ENCODE peak calls at places on chromosome 18, in nine cellular contexts. One of them, this sample, is unnamed.

GRCh38 chr18:60692277-60692676 is 319.7 kb upstream of the MC4R start:
- DNase-seq in IMR-90: no peak
- DNase-seq in tibial artery: no peak
- DNase-seq in lower lobe of right lung: no peak
- DNase-seq in CD8-positive, alpha-beta memory T cell: no peak
- DNase-seq in left ventricle myocardium inferior: no peak
- DNase-seq in BJ: no peak
- DNase-seq in astrocyte of the spinal cord: no peak
- DNase-seq in cardiac fibroblast: no peak
- DNase-seq in this sample: no peak

GRCh38 chr18:52869942-52870907 is 530.2 kb downstream of the DCC start:
- DNase-seq in astrocyte of the spinal cord: no peak
- DNase-seq in CD8-positive, alpha-beta memory T cell: no peak
- DNase-seq in left ventricle myocardium inferior: no peak
- DNase-seq in BJ: no peak
- DNase-seq in tibial artery: no peak
- DNase-seq in IMR-90: no peak
- DNase-seq in lower lobe of right lung: no peak
- DNase-seq in cardiac fibroblast: no peak
- DNase-seq in this sample: no peak

GRCh38 chr18:59270689-59271257 is 2.5 kb downstream of the RAX start:
- DNase-seq in lower lobe of right lung: no peak
- DNase-seq in left ventricle myocardium inferior: no peak
- DNase-seq in astrocyte of the spinal cord: no peak
- DNase-seq in IMR-90: no peak
- DNase-seq in CD8-positive, alpha-beta memory T cell: no peak
- DNase-seq in tibial artery: no peak
- DNase-seq in cardiac fibroblast: no peak
- DNase-seq in BJ: no peak
- DNase-seq in this sample: no peak

GRCh38 chr18:71598374-71598773 is 945.8 kb downstream of the CBLN2 start:
- DNase-seq in lower lobe of right lung: no peak
- DNase-seq in astrocyte of the spinal cord: no peak
- DNase-seq in CD8-positive, alpha-beta memory T cell: no peak
- DNase-seq in BJ: no peak
- DNase-seq in IMR-90: no peak
- DNase-seq in cardiac fibroblast: peak
- DNase-seq in tibial artery: no peak
- DNase-seq in left ventricle myocardium inferior: no peak
- DNase-seq in this sample: no peak

GRCh38 chr18:40868110-40868858 is 1086.8 kb upstream of the PIK3C3 start:
- DNase-seq in CD8-positive, alpha-beta memory T cell: no peak
- DNase-seq in astrocyte of the spinal cord: peak
- DNase-seq in cardiac fibroblast: peak
- DNase-seq in IMR-90: peak
- DNase-seq in lower lobe of right lung: no peak
- DNase-seq in BJ: peak
- DNase-seq in left ventricle myocardium inferior: no peak
- DNase-seq in tibial artery: no peak
- DNase-seq in this sample: peak

GRCh38 chr18:48676756-48677368 is 138.0 kb downstream of the CTIF start:
- DNase-seq in lower lobe of right lung: peak
- DNase-seq in left ventricle myocardium inferior: peak
- DNase-seq in astrocyte of the spinal cord: peak
- DNase-seq in tibial artery: peak
- DNase-seq in BJ: no peak
- DNase-seq in CD8-positive, alpha-beta memory T cell: peak
- DNase-seq in cardiac fibroblast: peak
- DNase-seq in IMR-90: peak
- DNase-seq in this sample: peak

GRCh38 chr18:7677424-7677823 is 110.3 kb downstream of the PTPRM start:
- DNase-seq in lower lobe of right lung: no peak
- DNase-seq in IMR-90: no peak
- DNase-seq in astrocyte of the spinal cord: no peak
- DNase-seq in BJ: no peak
- DNase-seq in left ventricle myocardium inferior: no peak
- DNase-seq in CD8-positive, alpha-beta memory T cell: no peak
- DNase-seq in tibial artery: no peak
- DNase-seq in cardiac fibroblast: no peak
- DNase-seq in this sample: no peak

GRCh38 chr18:27668126-27668525 is 483.0 kb upstream of the CHST9 start:
- DNase-seq in BJ: no peak
- DNase-seq in cardiac fibroblast: no peak
- DNase-seq in lower lobe of right lung: no peak
- DNase-seq in CD8-positive, alpha-beta memory T cell: no peak
- DNase-seq in left ventricle myocardium inferior: no peak
- DNase-seq in astrocyte of the spinal cord: peak
- DNase-seq in tibial artery: no peak
- DNase-seq in IMR-90: no peak
- DNase-seq in this sample: no peak

GRCh38 chr18:37339701-37340215 is 225.8 kb downstream of the CELF4 start:
- DNase-seq in cardiac fibroblast: no peak
- DNase-seq in left ventricle myocardium inferior: no peak
- DNase-seq in astrocyte of the spinal cord: no peak
- DNase-seq in lower lobe of right lung: no peak
- DNase-seq in tibial artery: no peak
- DNase-seq in CD8-positive, alpha-beta memory T cell: no peak
- DNase-seq in IMR-90: no peak
- DNase-seq in BJ: no peak
- DNase-seq in this sample: no peak

GRCh38 chr18:34993289-34993688 is 47.9 kb upstream of the MAPRE2 start:
- DNase-seq in BJ: no peak
- DNase-seq in astrocyte of the spinal cord: no peak
- DNase-seq in left ventricle myocardium inferior: no peak
- DNase-seq in tibial artery: no peak
- DNase-seq in CD8-positive, alpha-beta memory T cell: no peak
- DNase-seq in cardiac fibroblast: no peak
- DNase-seq in lower lobe of right lung: no peak
- DNase-seq in IMR-90: no peak
- DNase-seq in this sample: no peak

GRCh38 chr18:79903787-79904356 is 47.6 kb downstream of the SLC66A2 start:
- DNase-seq in BJ: no peak
- DNase-seq in tibial artery: peak
- DNase-seq in left ventricle myocardium inferior: no peak
- DNase-seq in astrocyte of the spinal cord: no peak
- DNase-seq in lower lobe of right lung: no peak
- DNase-seq in CD8-positive, alpha-beta memory T cell: no peak
- DNase-seq in cardiac fibroblast: no peak
- DNase-seq in IMR-90: no peak
- DNase-seq in this sample: no peak

GRCh38 chr18:4093676-4094075 is 361.4 kb downstream of the DLGAP1 start:
- DNase-seq in astrocyte of the spinal cord: no peak
- DNase-seq in BJ: no peak
- DNase-seq in tibial artery: no peak
- DNase-seq in CD8-positive, alpha-beta memory T cell: no peak
- DNase-seq in cardiac fibroblast: no peak
- DNase-seq in left ventricle myocardium inferior: no peak
- DNase-seq in lower lobe of right lung: no peak
- DNase-seq in IMR-90: no peak
- DNase-seq in this sample: no peak

GRCh38 chr18:4101009-4101408 is 354.1 kb downstream of the DLGAP1 start:
- DNase-seq in tibial artery: no peak
- DNase-seq in IMR-90: no peak
- DNase-seq in lower lobe of right lung: no peak
- DNase-seq in CD8-positive, alpha-beta memory T cell: no peak
- DNase-seq in left ventricle myocardium inferior: no peak
- DNase-seq in BJ: no peak
- DNase-seq in astrocyte of the spinal cord: no peak
- DNase-seq in cardiac fibroblast: no peak
- DNase-seq in this sample: no peak

DNA sequence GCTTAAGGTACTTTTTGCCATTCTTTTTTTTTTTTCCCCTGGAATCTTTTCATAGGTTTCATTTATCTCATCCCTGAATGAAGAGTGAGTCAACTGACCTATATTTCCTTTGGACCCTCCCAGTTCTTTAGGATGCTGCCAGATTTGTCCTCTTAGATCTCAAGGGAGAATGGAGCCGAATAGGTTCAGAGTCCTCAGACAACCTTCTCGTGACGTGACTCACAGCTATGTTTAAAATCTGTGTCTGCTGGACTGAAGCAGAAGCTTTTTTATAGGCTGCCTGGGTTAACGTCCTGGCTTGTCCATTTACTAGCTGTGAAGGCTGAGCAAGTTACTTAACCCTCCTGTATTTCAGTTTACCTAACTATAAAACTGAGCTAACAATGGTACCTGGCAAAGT is 358.6 kb downstream of the DLGAP1 start:
- DNase-seq in BJ: no peak
- DNase-seq in lower lobe of right lung: no peak
- DNase-seq in CD8-positive, alpha-beta memory T cell: no peak
- DNase-seq in IMR-90: peak
- DNase-seq in left ventricle myocardium inferior: no peak
- DNase-seq in cardiac fibroblast: peak
- DNase-seq in tibial artery: no peak
- DNase-seq in astrocyte of the spinal cord: peak
- DNase-seq in this sample: no peak
- H3K4me3 ChIP-seq in BJ: no peak
- H3K4me3 ChIP-seq in lower lobe of right lung: no peak
- H3K4me3 ChIP-seq in CD8-positive, alpha-beta memory T cell: no peak
- H3K4me3 ChIP-seq in IMR-90: no peak
- H3K4me3 ChIP-seq in left ventricle myocardium inferior: no peak
- H3K4me3 ChIP-seq in cardiac fibroblast: no peak
- H3K4me3 ChIP-seq in tibial artery: no peak
- H3K4me3 ChIP-seq in astrocyte of the spinal cord: no peak
- H3K4me3 ChIP-seq in this sample: no peak

DNA sequence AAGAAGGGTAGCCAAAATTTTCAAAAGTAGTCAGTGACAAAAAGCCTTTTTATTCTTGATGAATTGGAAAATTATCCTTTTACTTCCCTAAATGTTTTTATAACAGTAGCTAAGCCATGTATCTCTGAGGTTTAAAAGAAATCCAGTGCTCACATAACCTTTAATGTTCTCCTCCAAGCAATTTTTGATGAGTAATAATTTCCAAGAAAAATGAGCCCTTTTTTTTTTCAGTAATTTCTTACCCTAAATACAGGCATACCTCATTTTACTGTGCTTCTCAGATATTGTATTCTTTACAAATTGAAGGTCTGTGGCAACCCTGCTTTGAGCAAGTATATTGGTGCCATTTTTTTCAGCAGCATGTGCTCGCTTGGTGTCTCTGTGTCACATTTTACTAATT is 84.3 kb upstream of the DSEL start:
- DNase-seq in CD8-positive, alpha-beta memory T cell: no peak
- DNase-seq in BJ: no peak
- DNase-seq in IMR-90: peak
- DNase-seq in left ventricle myocardium inferior: no peak
- DNase-seq in lower lobe of right lung: no peak
- DNase-seq in tibial artery: no peak
- DNase-seq in cardiac fibroblast: peak
- DNase-seq in astrocyte of the spinal cord: peak
- DNase-seq in this sample: no peak
- H3K4me3 ChIP-seq in CD8-positive, alpha-beta memory T cell: no peak
- H3K4me3 ChIP-seq in BJ: no peak
- H3K4me3 ChIP-seq in IMR-90: no peak
- H3K4me3 ChIP-seq in left ventricle myocardium inferior: no peak
- H3K4me3 ChIP-seq in lower lobe of right lung: no peak
- H3K4me3 ChIP-seq in tibial artery: no peak
- H3K4me3 ChIP-seq in cardiac fibroblast: no peak
- H3K4me3 ChIP-seq in astrocyte of the spinal cord: no peak
- H3K4me3 ChIP-seq in this sample: no peak

DNA sequence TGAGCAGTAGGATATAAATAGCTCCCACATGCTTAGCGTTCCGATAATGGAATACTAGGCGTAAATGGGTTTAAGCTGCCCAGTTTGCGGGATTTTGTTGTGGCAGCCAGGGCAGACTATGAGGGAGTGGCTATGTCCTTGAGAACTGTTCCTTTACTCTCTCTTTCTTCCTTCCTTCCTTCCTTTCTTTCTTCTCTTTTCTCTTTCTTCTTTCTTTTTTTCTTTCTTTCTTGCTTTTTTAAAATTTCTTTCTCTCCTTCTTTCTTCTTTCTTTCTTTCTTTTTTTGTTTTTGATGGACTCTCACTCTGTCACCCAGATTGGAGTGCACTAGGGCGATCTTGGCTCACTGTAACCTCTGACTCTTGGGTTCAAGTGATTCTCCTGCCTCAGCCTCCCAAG is 9.1 kb upstream of the PRELID3A start:
- DNase-seq in IMR-90: no peak
- DNase-seq in lower lobe of right lung: no peak
- DNase-seq in cardiac fibroblast: no peak
- DNase-seq in CD8-positive, alpha-beta memory T cell: no peak
- DNase-seq in astrocyte of the spinal cord: no peak
- DNase-seq in tibial artery: no peak
- DNase-seq in BJ: no peak
- DNase-seq in left ventricle myocardium inferior: no peak
- DNase-seq in this sample: no peak
- H3K4me3 ChIP-seq in IMR-90: no peak
- H3K4me3 ChIP-seq in lower lobe of right lung: no peak
- H3K4me3 ChIP-seq in cardiac fibroblast: no peak
- H3K4me3 ChIP-seq in CD8-positive, alpha-beta memory T cell: no peak
- H3K4me3 ChIP-seq in astrocyte of the spinal cord: no peak
- H3K4me3 ChIP-seq in tibial artery: no peak
- H3K4me3 ChIP-seq in BJ: no peak
- H3K4me3 ChIP-seq in left ventricle myocardium inferior: no peak
- H3K4me3 ChIP-seq in this sample: no peak

GRCh38 chr18:13614318-13614643 is 112.1 kb downstream of the FAM210A start:
- DNase-seq in IMR-90: no peak
- DNase-seq in CD8-positive, alpha-beta memory T cell: no peak
- DNase-seq in astrocyte of the spinal cord: no peak
- DNase-seq in BJ: no peak
- DNase-seq in tibial artery: no peak
- DNase-seq in lower lobe of right lung: no peak
- DNase-seq in cardiac fibroblast: no peak
- DNase-seq in left ventricle myocardium inferior: no peak
- DNase-seq in this sample: no peak

GRCh38 chr18:13613591-13614317 is 112.6 kb downstream of the FAM210A start:
- DNase-seq in CD8-positive, alpha-beta memory T cell: no peak
- DNase-seq in BJ: no peak
- DNase-seq in IMR-90: no peak
- DNase-seq in astrocyte of the spinal cord: no peak
- DNase-seq in left ventricle myocardium inferior: no peak
- DNase-seq in lower lobe of right lung: no peak
- DNase-seq in tibial artery: no peak
- DNase-seq in cardiac fibroblast: no peak
- DNase-seq in this sample: no peak

GRCh38 chr18:13612111-13612997 is 114.0 kb downstream of the FAM210A start:
- DNase-seq in left ventricle myocardium inferior: no peak
- DNase-seq in BJ: no peak
- DNase-seq in lower lobe of right lung: no peak
- DNase-seq in astrocyte of the spinal cord: no peak
- DNase-seq in tibial artery: no peak
- DNase-seq in CD8-positive, alpha-beta memory T cell: peak
- DNase-seq in cardiac fibroblast: peak
- DNase-seq in IMR-90: no peak
- DNase-seq in this sample: no peak

GRCh38 chr18:13611616-13612110 is 114.7 kb downstream of the FAM210A start:
- DNase-seq in BJ: no peak
- DNase-seq in tibial artery: peak
- DNase-seq in lower lobe of right lung: no peak
- DNase-seq in IMR-90: peak
- DNase-seq in cardiac fibroblast: peak
- DNase-seq in left ventricle myocardium inferior: peak
- DNase-seq in CD8-positive, alpha-beta memory T cell: no peak
- DNase-seq in astrocyte of the spinal cord: peak
- DNase-seq in this sample: peak

DNA sequence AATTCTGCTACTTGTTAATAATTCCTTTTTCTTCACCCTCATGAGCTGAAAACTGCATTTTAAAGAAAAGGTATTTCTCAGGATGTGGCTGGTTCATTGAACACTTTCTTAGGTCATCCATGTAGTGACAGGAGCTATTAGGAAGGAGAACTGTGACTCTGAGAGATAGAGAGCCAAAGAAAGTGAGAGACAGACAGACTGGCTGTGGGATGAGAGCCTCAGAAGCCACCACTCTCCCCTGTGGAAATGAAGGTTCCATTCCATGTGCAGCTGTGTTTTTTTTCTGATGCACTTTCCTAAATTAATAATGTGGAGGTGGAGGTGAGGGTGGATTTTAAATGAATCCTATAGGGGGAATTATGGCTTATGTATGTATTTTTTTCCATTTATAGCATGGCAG is 113.3 kb downstream of the FAM210A start:
- DNase-seq in lower lobe of right lung: no peak
- DNase-seq in astrocyte of the spinal cord: no peak
- DNase-seq in tibial artery: no peak
- DNase-seq in BJ: no peak
- DNase-seq in CD8-positive, alpha-beta memory T cell: no peak
- DNase-seq in left ventricle myocardium inferior: no peak
- DNase-seq in IMR-90: no peak
- DNase-seq in cardiac fibroblast: no peak
- DNase-seq in this sample: no peak
- H3K4me3 ChIP-seq in lower lobe of right lung: no peak
- H3K4me3 ChIP-seq in astrocyte of the spinal cord: no peak
- H3K4me3 ChIP-seq in tibial artery: no peak
- H3K4me3 ChIP-seq in BJ: no peak
- H3K4me3 ChIP-seq in CD8-positive, alpha-beta memory T cell: no peak
- H3K4me3 ChIP-seq in left ventricle myocardium inferior: no peak
- H3K4me3 ChIP-seq in IMR-90: no peak
- H3K4me3 ChIP-seq in cardiac fibroblast: no peak
- H3K4me3 ChIP-seq in this sample: no peak

This sample was measured in fibroblast of villous mesenchyme.